ENCODE peak calls at places on chromosomes 2 and 18, in five cellular contexts. B is Karpas-422, W is right cardiac atrium, M is transverse colon, E is MM.1S. J is an unnamed sample.

GRCh38 chr2:15577071-15577706 is 14.5 kb upstream of the DDX1 start:
- DNase-seq in W (peak; percentile 81), M (peak; percentile 91), B (peak; percentile 90), E (peak; percentile 85), J (peak; percentile 85)

GRCh38 chr18:34222396-34223163 is 2.1 kb downstream of the NOL4 start:
- DNase-seq in W (peak; percentile 35), M (no peak), E (peak; percentile 32), B (no peak), J (no peak)

GRCh38 chr2:158686166-158686792 is 108.8 kb upstream of the DAPL1 start:
- DNase-seq in B (no peak), E (no peak), M (no peak), W (peak; percentile 55), J (no peak)

GRCh38 chr2:56130463-56131070 is 53.2 kb upstream of the CCDC85A start:
- DNase-seq in B (peak; percentile 68), E (peak; percentile 28), M (no peak), W (no peak), J (no peak)

GRCh38 chr2:37655442-37655841 is 16.0 kb downstream of the CDC42EP3 start:
- DNase-seq in M (no peak), B (peak; percentile 55), E (peak; percentile 10), W (no peak), J (no peak)

GRCh38 chr2:236180501-236180816 is 12.3 kb upstream of the GBX2 start:
- DNase-seq in W (no peak), B (no peak), E (no peak), M (no peak), J (no peak)

GRCh38 chr2:64500549-64500948 is 23.6 kb upstream of the AFTPH start:
- DNase-seq in M (no peak), W (no peak), B (no peak), E (no peak), J (no peak)

GRCh38 chr2:44937688-44938240 is 3.7 kb upstream of the SIX3 start:
- DNase-seq in M (no peak), E (no peak), W (no peak), B (no peak), J (peak; percentile 31)

GRCh38 chr2:214587442-214587841 is 176.6 kb downstream of the VWC2L start:
- DNase-seq in E (no peak), M (no peak), B (peak; percentile 55), W (no peak), J (no peak)

GRCh38 chr18:10518595-10519273 is 7.1 kb upstream of the NAPG start:
- DNase-seq in E (no peak), B (no peak), W (peak; percentile 53), M (peak; percentile 27), J (no peak)

GRCh38 chr18:70072678-70073077 is 125.0 kb upstream of the CD226 start:
- DNase-seq in B (no peak), M (no peak), E (no peak), W (no peak), J (no peak)

GRCh38 chr2:42933824-42934254 is 141.5 kb upstream of the HAAO start:
- DNase-seq in E (no peak), W (no peak), B (no peak), M (no peak), J (no peak)

GRCh38 chr2:66577331-66578041 is 142.6 kb downstream of the MEIS1 start:
- DNase-seq in B (no peak), M (no peak), E (no peak), W (peak; percentile 22), J (no peak)

GRCh38 chr2:31987454-31987853 is 23.4 kb downstream of the MEMO1 start:
- DNase-seq in E (no peak), B (no peak), W (peak; percentile 33), M (no peak), J (no peak)

GRCh38 chr18:78796693-78797455 is 182.7 kb upstream of the SALL3 start:
- DNase-seq in B (no peak), E (no peak), W (no peak), M (no peak), J (no peak)

GRCh38 chr2:212892193-212892592 is 259.2 kb downstream of the IKZF2 start:
- DNase-seq in B (peak; percentile 46), E (no peak), M (no peak), W (no peak), J (no peak)

GRCh38 chr2:240374085-240374907 is 61.2 kb upstream of the GPC1 start:
- DNase-seq in W (peak; percentile 81), M (peak; percentile 36), E (no peak), B (no peak), J (no peak)

GRCh38 chr2:85357736-85358135 is 3.2 kb downstream of the ELMOD3 start:
- DNase-seq in W (no peak), M (no peak), B (no peak), E (no peak), J (no peak)

GRCh38 chr2:111148925-111149324 is 28.2 kb downstream of the BCL2L11 start:
- DNase-seq in E (no peak), W (no peak), M (no peak), B (no peak), J (no peak)

GRCh38 chr2:7773362-7773973 is 856.3 kb downstream of the RNF144A start:
- DNase-seq in B (no peak), W (no peak), E (peak; percentile 19), M (no peak), J (no peak)

GRCh38 chr18:13443546-13443945 is 225.0 kb downstream of the LDLRAD4 start:
- DNase-seq in E (no peak), M (no peak), B (no peak), W (no peak), J (no peak)

GRCh38 chr2:5692561-5693287 is 540 bp downstream of the SOX11 start:
- DNase-seq in M (no peak), W (no peak), B (no peak), E (no peak), J (no peak)

GRCh38 chr2:218733615-218734021 is 23.0 kb downstream of the TTLL4 start:
- DNase-seq in M (peak; percentile 12), W (no peak), B (no peak), E (peak; percentile 59), J (no peak)

GRCh38 chr2:9403924-9404323 is 19.4 kb downstream of the ITGB1BP1 start:
- DNase-seq in B (no peak), W (no peak), M (no peak), E (no peak), J (no peak)

GRCh38 chr2:142756430-142756829 is 121.0 kb upstream of the KYNU start:
- DNase-seq in E (no peak), M (no peak), W (no peak), B (no peak), J (no peak)

GRCh38 chr18:10316778-10317177 is 137.7 kb upstream of the APCDD1 start:
- DNase-seq in E (no peak), W (no peak), M (no peak), B (no peak), J (no peak)

GRCh38 chr2:64462940-64463339 is 9.0 kb downstream of the LGALSL start:
- DNase-seq in M (no peak), E (no peak), W (no peak), B (no peak), J (no peak)

GRCh38 chr2:120383191-120383590 is 37.3 kb downstream of the INHBB start:
- DNase-seq in M (no peak), E (no peak), B (no peak), W (no peak), J (no peak)

GRCh38 chr18:12692206-12692605 is 10.3 kb downstream of the CEP76 start:
- DNase-seq in B (no peak), E (no peak), M (no peak), W (no peak), J (no peak)

GRCh38 chr18:68703326-68703725 is 11.6 kb downstream of the TMX3 start:
- DNase-seq in W (no peak), M (no peak), B (no peak), E (no peak), J (no peak)

GRCh38 chr2:180823546-180824141 is 156.8 kb upstream of the UBE2E3 start:
- DNase-seq in E (peak; percentile 89), B (peak; percentile 59), W (no peak), M (no peak), J (no peak)

GRCh38 chr2:121803503-121803902 is 48.1 kb downstream of the TSN start:
- DNase-seq in M (no peak), E (no peak), W (no peak), B (peak; percentile 87), J (no peak)

GRCh38 chr2:71455741-71456569 is 2.6 kb downstream of the DYSF start:
- DNase-seq in B (no peak), W (no peak), E (no peak), M (no peak), J (no peak)

GRCh38 chr2:174603280-174603679 is 5.7 kb upstream of the WIPF1 start:
- DNase-seq in M (peak; percentile 52), B (peak; percentile 88), E (peak; percentile 59), W (peak; percentile 47), J (peak; percentile 34)

GRCh38 chr2:7860693-7861092 is 821.2 kb upstream of the ID2 start:
- DNase-seq in W (no peak), B (no peak), M (no peak), E (no peak), J (no peak)

DNA sequence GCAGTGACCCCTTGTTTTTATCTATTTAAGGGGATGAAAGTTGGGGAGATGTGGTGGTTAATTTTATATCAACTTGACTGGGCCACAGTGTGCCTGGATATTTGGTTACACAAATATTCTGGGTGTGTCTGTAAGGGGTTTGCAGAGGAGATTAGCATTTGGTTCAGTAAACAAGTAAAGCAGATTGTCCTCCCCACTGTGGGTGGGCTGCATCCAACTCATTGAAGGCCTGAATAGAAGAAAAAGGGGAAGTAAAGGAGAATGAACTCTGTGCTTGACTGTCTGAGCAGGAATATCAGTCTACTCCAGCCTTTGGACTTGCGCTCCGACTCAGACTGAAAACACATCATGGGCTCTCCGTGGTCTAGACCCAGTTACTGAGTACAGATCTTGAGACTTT is 80.9 kb downstream of the GCA start:
- DNase-seq in E (no peak), M (no peak), B (no peak), W (no peak), J (no peak)
- H3K27ac ChIP-seq in E (no peak overlapping the region), M (no peak overlapping the region), B (no peak overlapping the region), W (no peak overlapping the region), J (no peak overlapping the region)

GRCh38 chr2:224841910-224842309 is 125.7 kb upstream of the CCDC195 start:
- DNase-seq in B (no peak), M (no peak), E (no peak), W (no peak), J (no peak)
- H3K4me1 ChIP-seq in B (no peaks in the 10 kb centered on the region), M (no peaks in the 10 kb centered on the region), E (no peaks in the 10 kb centered on the region), W (no peaks in the 10 kb centered on the region), J (no peaks in the 10 kb centered on the region)

GRCh38 chr2:1726558-1726957 is 17.8 kb downstream of the PXDN start:
- DNase-seq in W (no peak), B (no peak), M (no peak), E (no peak), J (no peak)
- H3K27ac ChIP-seq in W (no peak overlapping the region), B (no peak overlapping the region), M (peak overlapping the region; percentile 90), E (no peak overlapping the region), J (no peak overlapping the region)

DNA sequence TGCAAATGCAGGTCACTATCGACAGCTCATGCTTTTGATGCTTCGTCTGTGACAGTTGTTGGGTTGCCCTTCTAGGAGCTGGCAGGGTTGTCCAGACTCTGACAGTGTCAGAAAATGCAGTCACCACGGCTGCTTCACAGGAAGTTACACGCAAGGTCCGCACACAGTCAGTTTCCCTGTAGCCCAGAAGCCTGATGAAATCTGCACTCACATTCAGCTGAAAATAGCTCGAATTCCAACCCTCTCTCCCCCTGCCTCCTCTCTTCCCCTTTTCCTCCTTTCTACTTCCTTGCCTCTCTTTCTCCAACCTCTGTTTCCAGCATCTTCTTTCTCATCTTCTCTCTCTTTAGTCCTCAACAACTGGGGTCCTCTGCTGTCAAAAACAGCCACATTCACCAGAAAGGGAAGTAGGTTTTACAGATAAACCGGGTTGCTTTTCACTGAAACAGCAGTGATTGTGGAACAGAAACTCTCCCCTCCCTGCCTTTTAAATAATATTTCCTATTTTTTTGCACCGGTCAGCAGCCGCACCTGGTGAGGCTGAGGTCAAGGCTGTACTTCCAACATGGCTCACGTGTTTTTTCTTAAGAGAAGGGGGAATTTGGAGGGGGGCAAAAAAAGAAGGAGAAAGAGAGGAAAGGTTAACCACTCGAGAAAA is 69.2 kb downstream of the BCL11A start:
- DNase-seq in W (no peak), M (no peak), E (peak; percentile 73), B (peak; percentile 79), J (no peak)
- H3K4me1 ChIP-seq in W (peaks cover 8% of the 10 kb centered on the region), M (peaks cover 3% of the 10 kb centered on the region), E (peaks cover 22% of the 10 kb centered on the region), B (peaks cover 56% of the 10 kb centered on the region), J (no peaks in the 10 kb centered on the region)

J was measured in CD4-positive, CD25-positive, alpha-beta regulatory T cell.